ENCODE peak calls at places on chromosomes 5 and 9, in four cellular contexts. U is cardiac fibroblast, P is A549, C is choroid plexus epithelial cell. O is an unnamed sample.
A peak's percentile ranks its signal among the peaks of the same experiment; 100 is the strongest.

GRCh38 chr5:154878642-154879335 is 20.4 kb downstream of the CNOT8 start:
- DNase-seq in U (no peak), P (no peak), C (peak; percentile 15), O (no peak)

GRCh38 chr9:97373311-97373710 is 38.6 kb upstream of the TDRD7 start:
- DNase-seq in U (no peak), P (no peak), C (no peak), O (no peak)

GRCh38 chr9:96020822-96021615 is 145.5 kb downstream of the ERCC6L2 start:
- DNase-seq in U (peak; percentile 14), P (no peak), C (peak; percentile 31), O (peak; percentile 13)

GRCh38 chr5:143913008-143913752 is 101.2 kb downstream of the HMHB1 start:
- DNase-seq in U (peak; percentile 91), P (peak; percentile 74), C (peak; percentile 76), O (peak; percentile 75)

GRCh38 chr5:149912226-149912864 is 32.2 kb downstream of the PDE6A start:
- DNase-seq in U (no peak), P (no peak), C (no peak), O (no peak)

GRCh38 chr9:134690946-134691694 is 49.5 kb downstream of the COL5A1 start:
- DNase-seq in U (peak; percentile 71), P (no peak), C (no peak), O (no peak)

GRCh38 chr5:166436857-166437256 is 1854.6 kb upstream of the WWC1 start:
- DNase-seq in U (no peak), P (no peak), C (peak; percentile 3), O (no peak)

GRCh38 chr5:98111686-98112085 is 661.8 kb upstream of the RGMB start:
- DNase-seq in U (peak; percentile 36), P (no peak), C (no peak), O (no peak)

GRCh38 chr9:101536938-101537337 is 3.3 kb downstream of the RNF20 start:
- DNase-seq in U (peak; percentile 48), P (no peak), C (peak; percentile 63), O (peak; percentile 43)

GRCh38 chr5:61333351-61334223 is 1.5 kb downstream of the ZSWIM6 start:
- DNase-seq in U (peak; percentile 40), P (no peak), C (no peak), O (peak; percentile 32)

GRCh38 chr5:6576861-6577501 is 55.9 kb downstream of the NSUN2 start:
- DNase-seq in U (peak; percentile 74), P (peak; percentile 41), C (peak; percentile 80), O (peak; percentile 77)

GRCh38 chr5:144284036-144284435 is 113.4 kb downstream of the KCTD16 start:
- DNase-seq in U (no peak), P (no peak), C (no peak), O (no peak)

GRCh38 chr5:15009420-15009819 is 137.8 kb upstream of the ANKH start:
- DNase-seq in U (peak; percentile 82), P (peak; percentile 60), C (peak; percentile 85), O (peak; percentile 87)

GRCh38 chr9:130846487-130847305 is 11.6 kb downstream of the ABL1 start:
- DNase-seq in U (peak; percentile 89), P (peak; percentile 64), C (peak; percentile 72), O (peak; percentile 84)

GRCh38 chr5:14415516-14416074 is 166.0 kb upstream of the OTULINL start:
- DNase-seq in U (no peak), P (no peak), C (no peak), O (no peak)

GRCh38 chr5:34541067-34541466 is 115.1 kb upstream of the RAI14 start:
- DNase-seq in U (no peak), P (no peak), C (no peak), O (no peak)

GRCh38 chr9:121478816-121479676 is 20.6 kb downstream of the GGTA1 start:
- DNase-seq in U (peak; percentile 40), P (no peak), C (peak; percentile 29), O (no peak)

GRCh38 chr5:143541943-143542797 is 138.7 kb upstream of the NR3C1 start:
- DNase-seq in U (no peak), P (no peak), C (peak; percentile 63), O (no peak)

GRCh38 chr9:19787672-19788071 is 1.2 kb downstream of the SLC24A2 start:
- DNase-seq in U (peak; percentile 18), P (no peak), C (no peak), O (no peak)

DNA sequence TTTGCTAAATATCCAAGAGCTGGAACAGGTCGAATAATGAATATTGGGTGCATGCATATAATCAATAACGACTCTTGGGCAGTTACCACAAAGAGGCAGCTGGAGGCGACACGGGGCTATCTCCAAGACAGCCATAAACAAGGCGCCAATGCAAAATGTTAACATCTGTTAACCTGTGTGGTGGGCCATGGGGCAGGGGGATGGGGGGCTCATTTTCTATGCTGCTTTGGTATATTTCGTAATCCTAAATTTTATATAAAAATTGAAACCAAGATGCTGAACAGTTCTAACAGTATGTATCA is 1.3 kb upstream of the RNF44 start:
- DNase-seq in U (no peak), P (no peak), C (no peak), O (no peak)
- H3K4me3 ChIP-seq in U (no peak overlapping the region), P (no peak overlapping the region), C (no peak overlapping the region), O (no peak overlapping the region)

GRCh38 chr9:135803441-135803840 is 101.5 kb downstream of the KCNT1 start:
- DNase-seq in U (no peak), P (no peak), C (no peak), O (no peak)

GRCh38 chr9:135802876-135803419 is 101.0 kb downstream of the KCNT1 start:
- DNase-seq in U (no peak), P (no peak), C (no peak), O (no peak)

GRCh38 chr9:135801070-135801469 is 99.1 kb downstream of the KCNT1 start:
- DNase-seq in U (no peak), P (no peak), C (no peak), O (no peak)

GRCh38 chr9:135805422-135806022 is 101.8 kb downstream of the CAMSAP1 start:
- DNase-seq in U (no peak), P (no peak), C (no peak), O (no peak)

DNA sequence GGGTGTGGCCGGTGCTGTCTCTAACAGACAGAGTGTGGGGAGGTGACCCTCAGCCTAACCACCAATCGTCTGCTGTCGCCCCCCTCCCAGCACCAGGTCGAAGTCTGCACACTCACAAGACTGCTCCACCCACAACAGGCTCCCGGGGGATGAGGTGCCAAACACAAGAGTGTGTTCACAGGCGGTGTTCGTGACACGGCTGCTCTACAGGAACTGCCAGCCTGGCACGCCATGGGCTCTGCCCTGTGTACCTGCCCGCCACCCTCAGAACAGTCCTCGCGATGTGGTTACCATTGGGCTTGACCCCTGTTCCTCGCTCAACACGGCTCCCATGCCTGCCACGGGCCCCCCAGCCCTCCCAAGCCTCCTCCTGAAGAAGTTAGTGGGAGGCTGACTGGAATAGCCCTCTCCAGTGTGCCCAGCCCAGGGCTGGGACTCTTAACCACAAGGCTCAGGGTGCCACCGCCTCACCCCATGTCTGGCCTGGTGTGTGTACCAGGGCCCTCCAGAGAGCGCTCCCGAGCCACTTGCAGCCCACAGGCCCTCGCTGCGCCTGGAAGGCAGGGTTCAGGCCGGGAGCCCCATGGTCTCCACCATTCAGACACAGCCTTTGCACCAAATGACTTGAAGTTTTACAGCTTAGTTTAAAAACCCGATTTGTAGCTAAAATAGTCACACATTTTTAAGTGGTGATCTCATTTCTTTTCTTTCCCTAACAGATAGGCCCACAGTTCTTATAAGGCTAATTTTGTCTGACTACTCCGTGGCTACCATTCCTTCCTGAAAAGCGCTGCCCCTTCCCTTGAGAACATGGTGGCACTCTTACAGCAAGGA is 102.5 kb downstream of the CAMSAP1 start:
- DNase-seq in U (peak; percentile 6), P (no peak), C (peak; percentile 11), O (peak; percentile 26)
- TF ChIP-seq CTCF in U (no peak), P (no peak), C (peak; percentile 17), O (no peak)

GRCh38 chr9:137035937-137036336 is 4.0 kb upstream of the FUT7 start:
- DNase-seq in U (no peak), P (no peak), C (no peak), O (no peak)

GRCh38 chr9:137035507-137035834 is 3.6 kb upstream of the FUT7 start:
- DNase-seq in U (no peak), P (no peak), C (no peak), O (no peak)

GRCh38 chr9:137032893-137033292 is 1.0 kb upstream of the FUT7 start:
- DNase-seq in U (no peak), P (no peak), C (no peak), O (no peak)

GRCh38 chr9:137034039-137034708 is 2.3 kb upstream of the FUT7 start:
- DNase-seq in U (no peak), P (no peak), C (no peak), O (no peak)

GRCh38 chr9:137034709-137035506 is 3.0 kb upstream of the FUT7 start:
- DNase-seq in U (peak; percentile 85), P (peak; percentile 92), C (peak; percentile 92), O (peak; percentile 85)
- H3K4me3 ChIP-seq in U (no peak overlapping the region), P (no peak overlapping the region), C (no peak overlapping the region), O (no peak overlapping the region)

GRCh38 chr9:84929068-84929467 is 259.5 kb downstream of the NTRK2 start:
- DNase-seq in U (no peak), P (no peak), C (no peak), O (no peak)

GRCh38 chr9:84935528-84936117 is 266.1 kb downstream of the NTRK2 start:
- DNase-seq in U (no peak), P (no peak), C (no peak), O (no peak)

GRCh38 chr9:84928419-84928818 is 258.9 kb downstream of the NTRK2 start:
- DNase-seq in U (no peak), P (no peak), C (no peak), O (no peak)

GRCh38 chr9:84937086-84937670 is 267.6 kb downstream of the NTRK2 start:
- DNase-seq in U (no peak), P (no peak), C (no peak), O (no peak)

GRCh38 chr9:84932915-84933527 is 263.5 kb downstream of the NTRK2 start:
- DNase-seq in U (no peak), P (no peak), C (no peak), O (peak; percentile 2)
- TF ChIP-seq CTCF in U (no peak), P (peak; percentile 6), C (no peak), O (no peak)

DNA sequence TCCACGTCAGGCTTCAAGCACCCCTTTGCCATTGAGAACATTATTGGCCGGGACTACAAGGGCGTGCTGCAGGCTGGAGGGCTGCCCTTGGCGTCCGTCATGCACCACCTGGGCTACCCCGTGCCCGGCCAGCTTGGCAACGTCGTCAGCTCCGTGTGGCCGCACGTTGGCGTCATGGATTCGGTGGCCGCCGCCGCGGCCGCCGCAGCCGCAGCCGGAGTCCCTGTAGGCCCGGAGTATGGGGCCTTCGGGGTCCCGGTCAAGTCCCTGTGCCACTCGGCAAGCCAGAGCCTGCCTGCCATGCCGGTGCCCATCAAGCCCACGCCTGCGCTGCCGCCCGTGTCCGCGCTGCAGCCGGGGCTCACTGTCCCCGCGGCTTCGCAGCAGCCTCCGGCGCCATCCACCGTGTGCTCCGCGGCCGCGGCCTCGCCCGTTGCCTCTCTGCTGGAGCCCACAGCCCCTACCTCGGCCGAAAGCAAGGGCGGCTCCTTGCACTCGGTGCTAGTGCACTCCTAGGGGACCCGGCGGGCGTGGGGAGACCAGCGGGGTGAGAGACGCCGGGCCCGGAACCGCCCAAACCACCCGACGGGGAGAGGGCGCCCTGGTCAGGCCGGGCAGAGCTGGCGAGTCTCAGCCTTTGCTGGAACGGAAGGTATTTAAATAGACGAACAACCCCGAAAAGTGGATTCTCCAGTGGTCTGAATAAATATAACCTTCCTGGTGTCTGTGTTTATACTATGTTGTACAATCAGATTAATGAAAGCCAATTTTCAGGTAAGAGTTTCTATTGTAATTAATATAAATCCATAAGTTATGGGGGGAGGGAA is 1.2 kb downstream of the FOXB2 start:
- DNase-seq in U (no peak), P (no peak), C (no peak), O (no peak)
- H3K4me3 ChIP-seq in U (no peak overlapping the region), P (peak overlapping the region; percentile 41), C (no peak overlapping the region), O (no peak overlapping the region)